ENCODE peak calls at places on chromosome 2, in six cellular contexts. B is MCF 10A, Q is AG04450, A is ascending aorta, R is glutamatergic neuron, M is GM10248. T is an unnamed sample.

GRCh38 chr2:114812261-114812660 is 369.8 kb downstream of the DPP10 start:
- DNase-seq in M (no peak), B (peak; percentile 5), A (no peak), Q (no peak), R (no peak), T (no peak)

GRCh38 chr2:207054521-207054920 is 111.2 kb downstream of the KLF7 start:
- DNase-seq in B (no peak), R (no peak), Q (no peak), M (no peak), A (no peak), T (no peak)

GRCh38 chr2:165268751-165269150 is 29.5 kb downstream of the SCN2A start:
- DNase-seq in B (no peak), Q (no peak), A (no peak), M (no peak), R (no peak), T (peak; percentile 54)

GRCh38 chr2:234949762-234950434 is 1.9 kb upstream of the SH3BP4 start:
- DNase-seq in M (no peak), B (peak; percentile 84), A (no peak), Q (peak; percentile 99), R (no peak), T (no peak)

GRCh38 chr2:100281521-100282438 is 40.5 kb downstream of the LONRF2 start:
- DNase-seq in M (no peak), Q (no peak), R (no peak), B (no peak), A (no peak), T (peak; percentile 49)

GRCh38 chr2:170170281-170171035 is 7.5 kb upstream of the MYO3B start:
- DNase-seq in Q (no peak), M (no peak), B (no peak), A (no peak), R (peak; percentile 34), T (no peak)

GRCh38 chr2:98085649-98086048 is 1.3 kb upstream of the VWA3B start:
- DNase-seq in A (no peak), B (no peak), Q (no peak), M (no peak), R (no peak), T (no peak)

GRCh38 chr2:207291287-207292249 is 125.8 kb upstream of the KLF7 start:
- DNase-seq in B (no peak), R (no peak), M (no peak), A (no peak), Q (no peak), T (no peak)

GRCh38 chr2:136920652-136921333 is 155.4 kb downstream of the THSD7B start:
- DNase-seq in M (no peak), A (peak; percentile 9), Q (no peak), B (no peak), R (peak; percentile 66), T (no peak)

GRCh38 chr2:42040643-42041277 is 7.1 kb upstream of the PKDCC start:
- DNase-seq in A (no peak), R (no peak), B (no peak), M (no peak), Q (no peak), T (no peak)

GRCh38 chr2:222470802-222471468 is 46.6 kb downstream of the SGPP2 start:
- DNase-seq in R (no peak), Q (no peak), B (no peak), M (no peak), A (no peak), T (no peak)

DNA sequence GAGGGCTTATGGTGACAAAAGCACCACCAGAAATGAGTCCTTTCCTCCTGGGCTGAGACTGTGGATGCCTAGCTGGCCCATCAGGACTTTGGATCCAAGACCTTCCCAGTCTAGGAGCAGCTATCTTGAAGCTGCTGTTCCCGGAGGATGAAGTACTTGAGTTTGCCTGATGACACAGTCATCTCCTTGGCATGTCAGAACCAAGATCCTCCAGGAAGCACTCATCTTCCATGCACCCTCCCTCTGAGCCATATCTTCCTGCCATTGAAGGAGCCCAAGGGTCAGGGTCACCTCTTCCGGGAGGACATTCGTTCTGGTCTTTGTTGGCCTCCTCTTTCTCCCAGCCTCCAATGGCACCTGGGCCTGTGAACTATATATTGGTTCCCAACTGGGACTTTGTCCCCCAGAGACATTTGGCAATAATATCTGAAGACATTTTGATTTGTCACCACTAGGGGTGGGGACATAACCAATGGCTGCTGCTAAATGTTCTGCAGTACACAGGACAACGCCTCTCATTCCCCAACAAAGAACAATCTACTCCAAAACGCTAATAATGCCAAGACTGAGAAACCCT is 4.3 kb upstream of the MYO7B start:
- DNase-seq in R (no peak), M (no peak), A (no peak), B (no peak), Q (no peak), T (no peak)
- TF ChIP-seq CTCF in R (no peak), M (no peak), A (no peak), B (no peak), Q (no peak), T (no peak)

GRCh38 chr2:133819906-133820305 is 251.6 kb upstream of the NCKAP5 start:
- DNase-seq in A (no peak), Q (no peak), R (no peak), B (no peak), M (no peak), T (no peak)
- TF ChIP-seq CTCF in A (no peak), Q (no peak), R (no peak), B (no peak), M (no peak), T (no peak)

DNA sequence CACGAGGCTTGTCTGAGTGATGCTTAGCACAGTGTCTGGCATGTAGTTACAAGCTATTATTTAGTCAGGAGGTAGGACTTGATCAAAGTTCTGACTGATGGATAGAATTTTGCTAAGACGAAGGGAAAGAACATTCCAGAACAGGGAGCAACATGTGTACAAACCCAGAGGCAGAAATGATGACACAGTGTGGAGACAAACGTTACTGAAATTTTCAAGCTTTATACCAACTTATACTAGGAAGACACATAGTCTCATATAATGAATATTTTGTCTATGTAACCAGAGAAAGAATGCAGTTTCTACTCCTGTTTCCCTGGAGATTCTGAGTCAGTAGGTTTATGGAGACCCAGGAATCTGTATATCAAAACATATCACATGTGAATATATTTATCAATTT is 123.4 kb downstream of the FAM124B start:
- DNase-seq in A (no peak), B (no peak), M (no peak), Q (no peak), R (no peak), T (no peak)
- TF ChIP-seq CTCF in A (no peak), B (no peak), M (no peak), Q (no peak), R (no peak), T (no peak)

GRCh38 chr2:112692496-112692911 is 28.3 kb upstream of the NT5DC4 start:
- DNase-seq in Q (peak; percentile 87), M (peak; percentile 82), B (peak; percentile 98), A (peak; percentile 33), R (peak; percentile 42), T (peak; percentile 83)
- TF ChIP-seq CTCF in Q (no peak), M (no peak), B (no peak), A (no peak), R (no peak), T (no peak)

DNA sequence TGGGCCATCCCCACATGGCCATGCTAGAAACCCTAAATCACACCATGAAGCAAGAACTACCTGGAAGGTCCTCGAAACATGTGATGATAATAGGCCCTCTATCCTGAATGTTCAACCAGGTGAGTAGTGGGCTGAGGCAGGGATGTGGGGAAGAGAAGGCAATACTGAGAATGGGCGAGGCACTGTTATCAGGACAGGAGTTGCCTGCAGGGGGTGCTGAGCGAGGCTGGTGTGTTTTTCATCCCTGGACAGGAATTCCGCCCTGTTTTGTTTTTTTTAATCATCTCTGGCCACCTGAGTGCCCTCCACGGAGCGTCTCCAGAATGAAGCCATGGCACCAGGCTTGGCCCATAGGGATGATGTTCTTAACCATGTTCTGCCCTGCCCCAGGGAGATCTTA is 103.0 kb upstream of the SOX11 start:
- DNase-seq in B (no peak), A (no peak), Q (no peak), R (no peak), M (no peak), T (no peak)
- TF ChIP-seq CTCF in B (no peak), A (no peak), Q (no peak), R (no peak), M (no peak), T (no peak)

DNA sequence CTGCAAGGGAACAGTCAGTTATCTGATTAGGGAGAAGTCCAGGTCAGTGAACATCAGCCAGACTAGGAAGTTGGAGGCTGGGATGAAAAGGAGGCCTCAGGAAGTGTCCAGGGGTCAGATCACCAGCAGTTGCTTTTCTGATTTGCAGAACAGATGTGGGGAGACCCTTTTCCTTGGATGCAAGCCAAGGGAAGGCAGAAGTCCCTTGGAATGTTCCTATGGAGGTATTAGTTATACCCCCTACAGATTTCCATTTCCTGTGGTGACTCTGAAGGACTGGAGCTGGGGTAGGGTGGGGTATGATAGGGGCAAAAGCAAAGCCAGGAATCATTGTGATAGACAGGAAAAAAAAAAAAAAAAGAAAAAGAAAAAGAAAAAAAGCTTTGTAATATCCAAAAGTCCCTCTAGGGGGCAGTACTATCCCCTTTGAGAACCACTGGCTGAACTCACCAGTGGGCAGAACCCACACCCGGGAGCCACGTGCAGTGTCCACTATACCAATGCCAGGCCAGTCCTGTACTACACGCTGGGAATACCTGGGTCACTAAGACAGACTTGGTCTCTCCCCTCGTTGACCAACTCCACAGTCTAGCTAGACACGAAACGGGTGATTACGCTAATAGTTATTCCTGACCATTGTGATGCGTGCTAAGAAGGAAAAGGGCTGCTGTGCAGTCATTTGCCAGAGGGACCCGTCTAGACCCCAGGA is 7.4 kb downstream of the DYSF start:
- DNase-seq in B (no peak), R (no peak), Q (no peak), M (no peak), A (no peak), T (no peak)
- TF ChIP-seq CTCF in B (peak; percentile 59), R (peak; percentile 88), Q (peak; percentile 65), M (no peak), A (peak; percentile 44), T (peak; percentile 67)

GRCh38 chr2:17318013-17318412 is 200.2 kb downstream of the RAD51AP2 start:
- DNase-seq in Q (no peak), R (no peak), M (no peak), A (no peak), B (no peak), T (no peak)
- TF ChIP-seq CTCF in Q (no peak), R (no peak), M (no peak), A (no peak), B (no peak), T (no peak)

DNA sequence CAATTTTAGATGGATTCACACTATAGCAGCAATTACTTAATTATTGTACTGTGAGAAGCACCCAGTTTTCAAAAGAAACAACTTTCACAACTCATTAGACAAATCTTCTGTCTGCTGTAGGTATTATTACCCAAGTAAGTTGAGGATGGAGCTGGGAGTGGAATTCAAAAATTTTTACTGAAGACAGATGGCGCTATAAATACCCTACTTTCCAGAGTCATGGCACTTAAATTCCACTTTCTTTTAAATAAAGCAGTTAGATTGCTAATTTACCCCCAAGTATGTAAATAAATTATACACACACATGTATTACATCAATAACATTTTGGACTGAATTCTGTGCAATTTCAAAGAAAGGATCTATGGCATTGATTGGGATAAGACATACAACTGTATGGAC is 166.8 kb downstream of the FTCDNL1 start:
- DNase-seq in B (no peak), R (no peak), A (no peak), Q (no peak), M (no peak), T (no peak)
- TF ChIP-seq CTCF in B (no peak), R (no peak), A (no peak), Q (peak; percentile 25), M (no peak), T (no peak)